ENCODE peak calls at places on chromosomes 5 and 9, in ten cellular contexts. V is fibroblast of pulmonary artery, Y is tibial artery, H is osteoblast, Z is gastrocnemius medialis, K is fibroblast of lung, E is choroid plexus epithelial cell, J is A549, F is A673, T is BJ. B is an unnamed sample.

GRCh38 chr9:134995792-134996120 is 78.0 kb upstream of the FCN1 start:
- DNase-seq in Y (peak), K (no peak), E (no peak), V (no peak), F (no peak), Z (no peak), T (no peak), J (no peak), H (peak), B (peak)

GRCh38 chr9:71128796-71129195 is 7.4 kb upstream of the TRPM3 start:
- DNase-seq in Y (no peak), Z (no peak), J (no peak), H (no peak), V (no peak), E (no peak), T (no peak), F (no peak), K (no peak), B (no peak)

GRCh38 chr9:15509931-15510788 is 610 bp downstream of the PSIP1 start:
- DNase-seq in F (peak), T (no peak), Z (peak), V (peak), H (peak), J (peak), E (peak), K (peak), Y (peak), B (no peak)

GRCh38 chr5:67047180-67047579 is 149.4 kb downstream of the CD180 start:
- DNase-seq in E (no peak), J (no peak), Z (peak), F (no peak), T (no peak), V (no peak), K (no peak), H (no peak), Y (peak), B (no peak)

GRCh38 chr9:78278177-78278777 is 18.6 kb upstream of the PSAT1 start:
- DNase-seq in K (peak), V (peak), H (no peak), F (no peak), Y (no peak), J (no peak), T (peak), E (peak), Z (no peak), B (peak)

GRCh38 chr9:93081081-93081529 is 14.9 kb upstream of the CARD19 start:
- DNase-seq in F (no peak), T (no peak), K (peak), J (no peak), Y (peak), H (no peak), E (peak), V (no peak), Z (peak), B (peak)

GRCh38 chr9:82354260-82354659 is 365.7 kb downstream of the SPATA31D1 start:
- DNase-seq in H (peak), Y (no peak), K (peak), J (no peak), V (peak), E (peak), Z (no peak), T (peak), F (no peak), B (peak)

GRCh38 chr9:136107155-136107952 is 11.3 kb downstream of the TMEM250 start:
- DNase-seq in E (no peak), J (no peak), T (no peak), Y (no peak), K (no peak), V (no peak), H (no peak), F (no peak), Z (no peak), B (no peak)

GRCh38 chr9:131639771-131640437 is 94.6 kb downstream of the PRRT1B start:
- DNase-seq in E (no peak), T (no peak), H (no peak), V (no peak), Z (no peak), F (no peak), K (no peak), J (no peak), Y (no peak), B (no peak)

GRCh38 chr5:96582343-96582742 is 79.8 kb upstream of the CAST start:
- DNase-seq in Y (no peak), F (peak), V (no peak), T (no peak), E (no peak), H (no peak), K (peak), J (no peak), Z (no peak), B (peak)

GRCh38 chr5:14410942-14411258 is 170.7 kb upstream of the OTULINL start:
- DNase-seq in E (peak), K (peak), Y (no peak), J (no peak), H (no peak), T (no peak), V (no peak), F (no peak), Z (no peak), B (no peak)

GRCh38 chr5:33745101-33745770 is 146.6 kb downstream of the ADAMTS12 start:
- DNase-seq in E (no peak), F (no peak), J (no peak), Z (no peak), V (no peak), K (no peak), H (no peak), T (no peak), Y (no peak), B (peak)

GRCh38 chr5:113804264-113804663 is 290.8 kb downstream of the YTHDC2 start:
- DNase-seq in Y (no peak), H (peak), K (peak), Z (no peak), T (no peak), V (no peak), F (no peak), J (no peak), E (no peak), B (peak)

GRCh38 chr9:35616681-35617459 is 1.3 kb downstream of the CD72 start:
- DNase-seq in F (no peak), Z (peak), H (peak), E (peak), K (peak), J (no peak), T (no peak), Y (peak), V (peak), B (peak)

GRCh38 chr9:89194381-89195114 is 15.9 kb upstream of the SHC3 start:
- DNase-seq in J (no peak), Y (no peak), F (no peak), H (no peak), Z (no peak), T (no peak), E (no peak), V (no peak), K (no peak), B (peak)

GRCh38 chr5:132389453-132390286 is 20.2 kb downstream of the SLC22A5 start:
- DNase-seq in Z (peak), V (peak), F (peak), K (peak), Y (peak), T (peak), H (peak), J (peak), E (peak), B (peak)

GRCh38 chr5:159805021-159805420 is 111.3 kb upstream of the ADRA1B start:
- DNase-seq in F (no peak), J (no peak), V (no peak), E (no peak), K (peak), T (peak), Y (peak), H (no peak), Z (peak), B (peak)

GRCh38 chr5:57176350-57176857 is 2.5 kb downstream of the GPBP1 start:
- DNase-seq in V (peak), T (peak), E (peak), J (no peak), K (peak), H (peak), Y (no peak), Z (no peak), F (no peak), B (peak)

GRCh38 chr9:70412678-70413426 is 1.6 kb downstream of the KLF9 start:
- DNase-seq in Y (peak), E (peak), Z (peak), V (peak), T (no peak), F (peak), K (peak), J (peak), H (peak), B (peak)

GRCh38 chr9:94199776-94200175 is 59.3 kb upstream of the ZNF169 start:
- DNase-seq in J (no peak), F (no peak), T (no peak), Y (no peak), H (no peak), V (no peak), E (peak), K (peak), Z (no peak), B (no peak)

GRCh38 chr5:89735108-89735507 is 674.4 kb downstream of the CETN3 start:
- DNase-seq in H (no peak), F (peak), Y (no peak), J (no peak), T (no peak), V (peak), E (peak), K (peak), Z (no peak), B (no peak)
- TF ChIP-seq CTCF in H (no peak), F (no peak), Y (no peak), J (no peak), T (no peak), V (no peak), E (no peak), K (no peak), Z (no peak), B (no peak)

GRCh38 chr9:124768275-124768674 is 2.8 kb downstream of the NR6A1 start:
- DNase-seq in V (no peak), J (no peak), E (no peak), F (peak), T (no peak), Z (no peak), H (no peak), K (no peak), Y (no peak), B (no peak)
- H3K4me3 ChIP-seq in V (no peak), J (no peak), E (no peak), F (peak), T (no peak), Z (no peak), H (no peak), K (no peak), Y (no peak), B (no peak)

GRCh38 chr5:44935262-44935661 is 126.5 kb downstream of the MRPS30 start:
- DNase-seq in J (peak), Y (no peak), H (no peak), V (no peak), F (peak), T (no peak), K (no peak), Z (no peak), E (no peak), B (no peak)
- TF ChIP-seq CTCF in J (no peak), Y (no peak), H (no peak), V (no peak), F (peak), T (no peak), K (no peak), Z (no peak), E (no peak), B (peak)

GRCh38 chr5:23684103-23684502 is 176.7 kb downstream of the PRDM9 start:
- DNase-seq in J (no peak), Y (no peak), Z (no peak), F (no peak), H (no peak), V (peak), E (no peak), K (no peak), T (no peak), B (no peak)
- H3K4me3 ChIP-seq in J (no peak), Y (no peak), Z (no peak), F (no peak), H (no peak), V (no peak), E (no peak), K (no peak), T (no peak), B (no peak)

B was measured in foreskin fibroblast.